ENCODE peak calls at places on chromosomes 16 and 17, in six cellular contexts. K is stomach, O is uterus, U is gastrocnemius medialis, C is ovary, N is heart left ventricle. W is an unnamed sample. For H3K4me1, the result is how much of the 10 kb centered on the place peaks cover.

GRCh38 chr16:12455287-12455798 is 348.3 kb downstream of the CPPED1 start:
- DNase-seq in K (peak), O (no peak), U (no peak), C (peak), N (peak), W (no peak)

GRCh38 chr17:31431098-31431794 is 39.8 kb downstream of the RAB11FIP4 start:
- DNase-seq in K (no peak), O (no peak), U (no peak), C (no peak), N (no peak), W (no peak)

GRCh38 chr16:8646271-8646670 is 24.8 kb downstream of the METTL22 start:
- DNase-seq in K (no peak), O (no peak), U (no peak), C (no peak), N (no peak), W (no peak)

GRCh38 chr16:53632526-53632925 is 71.1 kb downstream of the RPGRIP1L start:
- DNase-seq in K (no peak), O (no peak), U (no peak), C (no peak), N (no peak), W (no peak)

GRCh38 chr17:72411124-72411563 is 290.3 kb downstream of the SOX9 start:
- DNase-seq in K (no peak), O (no peak), U (no peak), C (no peak), N (no peak), W (no peak)

GRCh38 chr17:65531508-65532431 is 29.7 kb downstream of the AXIN2 start:
- DNase-seq in K (peak), O (peak), U (no peak), C (peak), N (peak), W (no peak)

GRCh38 chr16:10509534-10510025 is 70.8 kb downstream of the EMP2 start:
- DNase-seq in K (peak), O (peak), U (peak), C (peak), N (peak), W (no peak)

GRCh38 chr17:7634384-7634783 is 4.4 kb downstream of the SHBG start:
- DNase-seq in K (no peak), O (no peak), U (no peak), C (peak), N (peak), W (no peak)

GRCh38 chr17:81833921-81834830 is 674 bp downstream of the PPP1R27 start:
- DNase-seq in K (no peak), O (no peak), U (peak), C (no peak), N (no peak), W (no peak)

GRCh38 chr17:75065562-75066151 is 18.6 kb downstream of the KCTD2 start:
- DNase-seq in K (no peak), O (no peak), U (no peak), C (no peak), N (no peak), W (no peak)

GRCh38 chr17:18988546-18989173 is 15.9 kb downstream of the FAM83G start:
- DNase-seq in K (peak), O (no peak), U (no peak), C (no peak), N (no peak), W (no peak)

GRCh38 chr16:13426279-13426678 is 493.7 kb upstream of the ERCC4 start:
- DNase-seq in K (no peak), O (no peak), U (no peak), C (no peak), N (no peak), W (no peak)

GRCh38 chr17:49388692-49389513 is 25.8 kb downstream of the PHB1 start:
- DNase-seq in K (no peak), O (no peak), U (no peak), C (no peak), N (no peak), W (no peak)

GRCh38 chr17:65668211-65668610 is 106.8 kb upstream of the AXIN2 start:
- DNase-seq in K (no peak), O (no peak), U (no peak), C (no peak), N (no peak), W (no peak)

GRCh38 chr16:525520-526180 is 1.9 kb upstream of the CAPN15 start:
- DNase-seq in K (no peak), O (no peak), U (no peak), C (peak), N (no peak), W (no peak)

GRCh38 chr17:44785921-44786320 is 27.1 kb downstream of the ADAM11 start:
- DNase-seq in K (no peak), O (no peak), U (no peak), C (no peak), N (peak), W (no peak)

GRCh38 chr17:12402963-12403622 is 262.6 kb upstream of the MYOCD start:
- DNase-seq in K (no peak), O (no peak), U (no peak), C (no peak), N (no peak), W (no peak)

GRCh38 chr17:34163681-34164080 is 91.4 kb upstream of the CCL2 start:
- DNase-seq in K (no peak), O (no peak), U (no peak), C (no peak), N (no peak), W (no peak)

GRCh38 chr17:4788807-4789700 is at the start of gene GLTPD2:
- DNase-seq in K (no peak), O (no peak), U (no peak), C (no peak), N (no peak), W (no peak)

GRCh38 chr17:48543854-48544355 is 1.0 kb downstream of the HOXB2 start:
- DNase-seq in K (no peak), O (no peak), U (no peak), C (no peak), N (no peak), W (no peak)

GRCh38 chr17:37671813-37672544 is 28.7 kb upstream of the DDX52 start:
- DNase-seq in K (no peak), O (no peak), U (no peak), C (no peak), N (no peak), W (no peak)

GRCh38 chr17:74433421-74434121 is 1.7 kb downstream of the GPRC5C start:
- DNase-seq in K (peak), O (no peak), U (no peak), C (peak), N (no peak), W (no peak)

GRCh38 chr17:79572136-79572915 is 38.5 kb downstream of the RBFOX3 start:
- DNase-seq in K (no peak), O (no peak), U (no peak), C (no peak), N (no peak), W (no peak)

GRCh38 chr16:2785101-2785991 is 2.0 kb downstream of the PRSS33 start:
- DNase-seq in K (no peak), O (peak), U (no peak), C (peak), N (peak), W (no peak)

GRCh38 chr17:55699178-55699865 is 23.3 kb downstream of the TMEM100 start:
- DNase-seq in K (no peak), O (peak), U (no peak), C (no peak), N (peak), W (no peak)

GRCh38 chr17:73288534-73289302 is 23.1 kb downstream of the CDC42EP4 start:
- DNase-seq in K (peak), O (peak), U (no peak), C (peak), N (peak), W (no peak)

GRCh38 chr17:64063766-64064224 is 43.4 kb upstream of the ICAM2 start:
- DNase-seq in K (peak), O (peak), U (peak), C (peak), N (peak), W (no peak)

GRCh38 chr17:34397265-34397664 is 34.2 kb upstream of the CCL1 start:
- DNase-seq in K (no peak), O (no peak), U (no peak), C (no peak), N (no peak), W (no peak)

GRCh38 chr16:69833357-69833781 is 71.2 kb downstream of the WWP2 start:
- DNase-seq in K (no peak), O (no peak), U (no peak), C (no peak), N (no peak), W (no peak)

GRCh38 chr17:30472238-30472890 is 4.8 kb upstream of the GOSR1 start:
- DNase-seq in K (no peak), O (no peak), U (no peak), C (no peak), N (no peak), W (no peak)

GRCh38 chr17:19346351-19347255 is 15.9 kb downstream of the B9D1 start:
- DNase-seq in K (peak), O (peak), U (peak), C (no peak), N (peak), W (no peak)

GRCh38 chr17:37530420-37530819 is 40.7 kb downstream of the DUSP14 start:
- DNase-seq in K (no peak), O (no peak), U (no peak), C (no peak), N (no peak), W (no peak)

GRCh38 chr17:8966926-8967325 is 1.4 kb upstream of the PIK3R5 start:
- DNase-seq in K (no peak), O (no peak), U (no peak), C (no peak), N (no peak), W (no peak)

GRCh38 chr17:73476890-73477350 is 165.1 kb upstream of the CDC42EP4 start:
- DNase-seq in K (no peak), O (no peak), U (no peak), C (no peak), N (peak), W (no peak)

GRCh38 chr17:29682987-29683386 is 60.3 kb upstream of the CORO6 start:
- DNase-seq in K (no peak), O (no peak), U (no peak), C (no peak), N (no peak), W (no peak)

GRCh38 chr17:33992113-33992512 is 263.0 kb upstream of the CCL2 start:
- DNase-seq in K (no peak), O (no peak), U (no peak), C (no peak), N (no peak), W (no peak)

GRCh38 chr16:84739349-84740124 is 39.7 kb downstream of the USP10 start:
- DNase-seq in K (no peak), O (no peak), U (no peak), C (no peak), N (no peak), W (no peak)

GRCh38 chr17:73747221-73748002 is 103.2 kb upstream of the SDK2 start:
- DNase-seq in K (peak), O (no peak), U (no peak), C (no peak), N (peak), W (no peak)

DNA sequence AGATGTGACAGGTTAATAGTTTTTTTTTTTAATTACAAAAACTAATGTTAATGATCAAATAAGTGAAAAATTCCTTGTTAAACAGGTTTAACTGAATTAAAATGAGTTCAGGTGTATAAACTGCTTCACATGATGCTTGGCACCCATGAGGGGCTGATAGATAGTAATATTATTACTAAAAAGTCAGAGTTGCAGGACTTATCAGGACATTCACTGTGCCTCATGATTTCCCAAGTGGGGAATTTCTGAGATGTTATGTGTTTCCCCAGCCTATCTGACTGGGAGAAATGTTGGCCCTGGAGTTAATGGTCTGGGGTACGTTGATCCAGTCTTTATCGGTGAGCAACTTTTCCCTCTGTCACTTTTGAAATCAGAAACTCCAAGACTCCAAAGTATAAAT is 102.1 kb downstream of the PLCG2 start:
- DNase-seq in K (no peak), O (no peak), U (no peak), C (no peak), N (no peak), W (no peak)
- H3K27ac ChIP-seq in K (no peak), O (no peak), U (no peak), C (no peak), N (no peak), W (no peak)

GRCh38 chr16:57481421-57481820 is 4.9 kb downstream of the DOK4 start:
- DNase-seq in K (no peak), O (no peak), U (no peak), C (no peak), N (no peak), W (no peak)

GRCh38 chr16:57479422-57480126 is 6.7 kb downstream of the DOK4 start:
- DNase-seq in K (peak), O (no peak), U (no peak), C (peak), N (no peak), W (no peak)

GRCh38 chr16:57480754-57481230 is 5.5 kb downstream of the DOK4 start:
- DNase-seq in K (no peak), O (no peak), U (no peak), C (no peak), N (no peak), W (no peak)

GRCh38 chr16:57479043-57479421 is 7.3 kb downstream of the DOK4 start:
- DNase-seq in K (no peak), O (no peak), U (no peak), C (no peak), N (no peak), W (no peak)

GRCh38 chr16:57480127-57480753 is 6.1 kb downstream of the DOK4 start:
- DNase-seq in K (peak), O (peak), U (peak), C (no peak), N (peak), W (no peak)
- TF ChIP-seq POLR2A in K (no peak), O (peak), U (no peak), C (no peak), N (no peak), W (no peak)

DNA sequence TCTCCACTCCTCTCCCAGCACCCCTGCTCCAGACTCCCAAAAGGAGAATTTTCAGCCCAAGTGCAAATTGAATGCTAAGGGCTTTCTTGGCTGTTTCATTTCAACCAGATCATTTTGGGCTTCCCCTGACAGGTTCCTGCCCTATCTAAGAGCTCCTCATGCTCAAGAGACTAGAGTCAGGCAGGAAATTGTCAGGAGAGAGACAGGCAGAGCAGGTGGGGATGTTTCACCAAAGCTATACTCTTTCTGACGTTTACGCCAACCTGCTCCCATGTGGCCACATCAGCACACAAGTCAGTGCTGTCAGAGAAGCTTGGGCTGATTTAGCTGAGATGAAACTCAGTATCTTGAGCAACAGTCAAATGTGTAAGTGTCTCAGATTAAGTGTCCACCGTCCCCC is 31.4 kb downstream of the HIC1 start:
- DNase-seq in K (no peak), O (no peak), U (no peak), C (no peak), N (no peak), W (no peak)
- H3K4me1 ChIP-seq in K (half or more), O (under half), U (half or more), C (under half), N (half or more), W (half or more)

DNA sequence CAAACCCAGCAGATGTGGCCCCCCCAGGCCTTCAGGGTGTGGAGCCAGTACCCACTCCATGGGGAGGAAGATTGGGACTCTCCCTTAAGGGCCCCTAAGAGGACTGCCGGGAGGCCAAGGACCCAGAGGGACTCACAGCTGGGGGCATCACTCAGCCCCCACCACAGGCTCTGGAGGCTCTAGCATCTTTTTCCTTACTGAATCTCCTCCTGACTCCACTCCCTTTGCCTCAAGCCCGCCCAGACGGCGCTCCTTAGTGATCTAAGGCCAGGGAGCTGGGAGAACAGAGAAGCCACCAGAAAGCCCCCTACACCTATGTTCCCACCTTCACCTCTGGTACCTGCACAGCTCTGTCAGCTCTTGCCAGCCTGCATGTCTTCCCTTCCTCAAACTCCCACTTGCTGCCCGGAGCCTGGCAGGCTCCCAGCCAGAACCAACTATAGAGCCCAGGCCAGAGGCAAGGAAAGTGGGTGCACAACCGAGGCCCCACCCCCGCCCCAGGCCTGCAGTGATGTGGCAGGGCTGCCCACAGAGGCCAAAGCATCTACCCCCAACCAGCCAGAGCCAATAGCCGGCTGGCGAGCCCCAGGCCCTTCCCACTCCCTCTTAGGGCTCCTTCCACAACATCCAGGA is 22.3 kb upstream of the MPO start:
- DNase-seq in K (peak), O (no peak), U (no peak), C (no peak), N (no peak), W (no peak)
- H3K27ac ChIP-seq in K (no peak), O (no peak), U (no peak), C (no peak), N (no peak), W (no peak)

GRCh38 chr16:68792465-68793324 is 50.6 kb upstream of the TANGO6 start:
- DNase-seq in K (peak), O (no peak), U (no peak), C (no peak), N (no peak), W (no peak)
- TF ChIP-seq POLR2A in K (no peak), O (no peak), U (no peak), C (no peak), N (no peak), W (no peak)

GRCh38 chr16:66942981-66943380 is 7.7 kb downstream of the CES2 start:
- DNase-seq in K (no peak), O (no peak), U (no peak), C (no peak), N (no peak), W (no peak)
- H3K4me1 ChIP-seq in K (under half), O (under half), U (under half), C (under half), N (under half), W (under half)

GRCh38 chr17:56778898-56779297 is 54.8 kb downstream of the C17orf67 start:
- DNase-seq in K (no peak), O (no peak), U (no peak), C (no peak), N (no peak), W (no peak)
- H3K27ac ChIP-seq in K (no peak), O (no peak), U (no peak), C (no peak), N (no peak), W (no peak)

DNA sequence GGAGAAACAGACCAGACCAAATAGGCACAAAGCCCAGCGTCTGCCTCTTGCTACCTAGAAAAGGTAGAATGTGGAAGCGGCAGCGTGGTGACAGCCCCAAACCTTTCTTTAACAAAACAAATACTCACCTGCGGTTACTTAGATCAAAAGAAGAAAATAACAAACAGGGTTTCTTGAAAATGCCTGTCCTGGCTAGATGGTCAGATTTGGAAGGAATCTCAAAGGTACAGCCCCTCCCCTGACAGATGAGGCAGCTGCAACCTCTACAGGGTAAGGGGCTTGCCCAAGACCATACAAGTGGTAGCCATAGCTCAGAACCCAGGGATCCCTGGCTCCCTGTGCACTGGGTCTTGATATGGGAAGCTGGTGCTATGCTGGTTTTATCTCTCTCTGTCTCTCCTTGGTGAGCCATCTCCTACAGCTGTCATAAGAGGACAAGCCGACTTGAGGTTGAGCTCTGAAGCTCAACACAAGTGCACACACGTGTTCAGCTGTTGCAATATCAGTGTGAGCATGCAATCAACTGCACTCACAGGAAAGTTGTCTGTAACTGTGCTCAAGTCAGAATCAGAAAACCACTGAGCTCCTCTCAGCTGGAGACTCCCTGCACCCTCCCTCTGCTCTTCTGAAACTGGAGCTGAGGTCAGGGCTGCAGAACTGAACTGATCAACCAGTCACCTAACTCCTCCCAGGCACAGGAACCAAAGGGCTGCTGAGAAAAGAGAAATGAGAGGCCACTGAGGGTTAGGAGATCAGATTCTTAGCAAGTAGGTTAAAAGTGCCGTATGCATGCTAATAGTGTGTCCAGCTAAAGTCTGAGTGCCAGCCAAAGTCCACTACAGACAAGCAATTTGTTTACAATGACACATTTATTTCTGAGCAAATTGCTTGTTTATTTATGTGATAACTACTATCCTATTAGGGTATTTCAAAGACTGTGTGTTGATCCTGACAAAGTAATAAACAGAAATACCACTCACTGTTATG is 6.1 kb upstream of the RNF157 start:
- DNase-seq in K (no peak), O (no peak), U (peak), C (no peak), N (no peak), W (no peak)
- TF ChIP-seq POLR2A in K (no peak), O (no peak), U (peak), C (no peak), N (no peak), W (peak)

GRCh38 chr16:67605641-67606040 is 39.3 kb upstream of the CARMIL2 start:
- DNase-seq in K (no peak), O (no peak), U (no peak), C (no peak), N (no peak), W (no peak)

GRCh38 chr16:67608367-67608766 is 36.6 kb upstream of the CARMIL2 start:
- DNase-seq in K (no peak), O (no peak), U (no peak), C (no peak), N (no peak), W (no peak)

GRCh38 chr16:67606632-67607031 is 38.3 kb upstream of the CARMIL2 start:
- DNase-seq in K (no peak), O (no peak), U (no peak), C (peak), N (no peak), W (no peak)
- H3K4me1 ChIP-seq in K (under half), O (under half), U (under half), C (under half), N (under half), W (under half)

W was measured in esophagus squamous epithelium.